ENCODE peak calls at places on chromosomes 13 and 19, in four cellular contexts. One of them, this sample, is unnamed.

GRCh38 chr19:275958-276646 is 15.1 kb downstream of the PLPP2 start:
- DNase-seq in sigmoid colon: no peak
- DNase-seq in fibroblast of pulmonary artery: no peak
- DNase-seq in progenitor cell of endocrine pancreas: no peak
- DNase-seq in this sample: no peak

GRCh38 chr19:6803036-6803404 is 30.5 kb downstream of the VAV1 start:
- DNase-seq in sigmoid colon: no peak
- DNase-seq in progenitor cell of endocrine pancreas: no peak
- DNase-seq in fibroblast of pulmonary artery: no peak
- DNase-seq in this sample: no peak

GRCh38 chr13:23467048-23467931 is 33.8 kb upstream of the SACS start:
- DNase-seq in progenitor cell of endocrine pancreas: no peak
- DNase-seq in fibroblast of pulmonary artery: no peak
- DNase-seq in sigmoid colon: no peak
- DNase-seq in this sample: peak; percentile 29

GRCh38 chr13:93843082-93843481 is 616.5 kb downstream of the GPC6 start:
- DNase-seq in sigmoid colon: no peak
- DNase-seq in progenitor cell of endocrine pancreas: no peak
- DNase-seq in fibroblast of pulmonary artery: no peak
- DNase-seq in this sample: no peak

GRCh38 chr13:34857561-34857960 is 84.5 kb upstream of the NBEA start:
- DNase-seq in fibroblast of pulmonary artery: no peak
- DNase-seq in progenitor cell of endocrine pancreas: no peak
- DNase-seq in sigmoid colon: no peak
- DNase-seq in this sample: no peak

GRCh38 chr13:67438465-67438864 is 208.3 kb upstream of the PCDH9 start:
- DNase-seq in progenitor cell of endocrine pancreas: no peak
- DNase-seq in sigmoid colon: no peak
- DNase-seq in fibroblast of pulmonary artery: no peak
- DNase-seq in this sample: no peak

GRCh38 chr19:28482221-28482620 is 730.7 kb downstream of the UQCRFS1 start:
- DNase-seq in progenitor cell of endocrine pancreas: no peak
- DNase-seq in fibroblast of pulmonary artery: no peak
- DNase-seq in sigmoid colon: no peak
- DNase-seq in this sample: no peak

GRCh38 chr19:51166846-51167490 is 24.9 kb downstream of the SIGLEC7 start:
- DNase-seq in progenitor cell of endocrine pancreas: no peak
- DNase-seq in sigmoid colon: no peak
- DNase-seq in fibroblast of pulmonary artery: no peak
- DNase-seq in this sample: no peak

GRCh38 chr13:88979465-88980180 is 1308.5 kb downstream of the SLITRK5 start:
- DNase-seq in progenitor cell of endocrine pancreas: no peak
- DNase-seq in sigmoid colon: no peak
- DNase-seq in fibroblast of pulmonary artery: peak; percentile 11
- DNase-seq in this sample: no peak

GRCh38 chr13:57631607-57632275 is at the start of gene PCDH17:
- DNase-seq in sigmoid colon: no peak
- DNase-seq in fibroblast of pulmonary artery: peak; percentile 42
- DNase-seq in progenitor cell of endocrine pancreas: peak; percentile 14
- DNase-seq in this sample: peak; percentile 24

GRCh38 chr13:19991531-19991930 is 33.0 kb downstream of the ZMYM2 start:
- DNase-seq in fibroblast of pulmonary artery: no peak
- DNase-seq in sigmoid colon: no peak
- DNase-seq in progenitor cell of endocrine pancreas: no peak
- DNase-seq in this sample: no peak

GRCh38 chr13:26996965-26997752 is 174.5 kb downstream of the USP12 start:
- DNase-seq in progenitor cell of endocrine pancreas: no peak
- DNase-seq in fibroblast of pulmonary artery: no peak
- DNase-seq in sigmoid colon: peak; percentile 13
- DNase-seq in this sample: no peak

GRCh38 chr13:33543631-33544030 is 258.1 kb upstream of the STARD13 start:
- DNase-seq in sigmoid colon: no peak
- DNase-seq in fibroblast of pulmonary artery: peak; percentile 14
- DNase-seq in progenitor cell of endocrine pancreas: no peak
- DNase-seq in this sample: no peak

GRCh38 chr19:18291590-18292459 is 10.4 kb upstream of the JUND start:
- DNase-seq in sigmoid colon: peak; percentile 96
- DNase-seq in progenitor cell of endocrine pancreas: no peak
- DNase-seq in fibroblast of pulmonary artery: peak; percentile 85
- DNase-seq in this sample: peak; percentile 49

GRCh38 chr13:110559986-110560385 is 1.5 kb downstream of the RAB20 start:
- DNase-seq in progenitor cell of endocrine pancreas: no peak
- DNase-seq in fibroblast of pulmonary artery: no peak
- DNase-seq in sigmoid colon: no peak
- DNase-seq in this sample: no peak

GRCh38 chr13:25037057-25037813 is 58.7 kb upstream of the PABPC3 start:
- DNase-seq in fibroblast of pulmonary artery: peak; percentile 76
- DNase-seq in progenitor cell of endocrine pancreas: peak; percentile 38
- DNase-seq in sigmoid colon: no peak
- DNase-seq in this sample: peak; percentile 60

GRCh38 chr13:42819712-42820111 is 38.3 kb downstream of the FAM216B start:
- DNase-seq in sigmoid colon: no peak
- DNase-seq in fibroblast of pulmonary artery: peak; percentile 60
- DNase-seq in progenitor cell of endocrine pancreas: no peak
- DNase-seq in this sample: no peak

GRCh38 chr19:38095411-38096308 is 128.4 kb downstream of the DPF1 start:
- DNase-seq in progenitor cell of endocrine pancreas: peak; percentile 39
- DNase-seq in sigmoid colon: no peak
- DNase-seq in fibroblast of pulmonary artery: peak; percentile 77
- DNase-seq in this sample: peak; percentile 68

GRCh38 chr13:86757236-86757978 is 913.8 kb upstream of the SLITRK5 start:
- DNase-seq in fibroblast of pulmonary artery: no peak
- DNase-seq in progenitor cell of endocrine pancreas: no peak
- DNase-seq in sigmoid colon: no peak
- DNase-seq in this sample: no peak

GRCh38 chr13:38180100-38180499 is 169.6 kb upstream of the UFM1 start:
- DNase-seq in sigmoid colon: no peak
- DNase-seq in fibroblast of pulmonary artery: peak; percentile 89
- DNase-seq in progenitor cell of endocrine pancreas: no peak
- DNase-seq in this sample: no peak

GRCh38 chr13:29893438-29893837 is 43.0 kb upstream of the UBL3 start:
- DNase-seq in sigmoid colon: no peak
- DNase-seq in fibroblast of pulmonary artery: no peak
- DNase-seq in progenitor cell of endocrine pancreas: no peak
- DNase-seq in this sample: no peak

GRCh38 chr13:113506871-113507388 is 16.4 kb upstream of the DCUN1D2 start:
- DNase-seq in progenitor cell of endocrine pancreas: no peak
- DNase-seq in sigmoid colon: no peak
- DNase-seq in fibroblast of pulmonary artery: no peak
- DNase-seq in this sample: no peak
- TF ChIP-seq CTCF in progenitor cell of endocrine pancreas: no peak
- TF ChIP-seq CTCF in sigmoid colon: no peak
- TF ChIP-seq CTCF in fibroblast of pulmonary artery: no peak
- TF ChIP-seq CTCF in this sample: no peak

GRCh38 chr19:35478794-35479193 is 11.5 kb downstream of the KRTDAP start:
- DNase-seq in sigmoid colon: no peak
- DNase-seq in progenitor cell of endocrine pancreas: no peak
- DNase-seq in fibroblast of pulmonary artery: no peak
- DNase-seq in this sample: no peak

GRCh38 chr19:35471946-35472345 is 18.3 kb downstream of the KRTDAP start:
- DNase-seq in progenitor cell of endocrine pancreas: no peak
- DNase-seq in sigmoid colon: no peak
- DNase-seq in fibroblast of pulmonary artery: no peak
- DNase-seq in this sample: no peak

GRCh38 chr19:35474104-35474503 is 16.2 kb downstream of the KRTDAP start:
- DNase-seq in fibroblast of pulmonary artery: no peak
- DNase-seq in sigmoid colon: no peak
- DNase-seq in progenitor cell of endocrine pancreas: no peak
- DNase-seq in this sample: no peak

GRCh38 chr19:35479278-35479677 is 11.0 kb downstream of the KRTDAP start:
- DNase-seq in progenitor cell of endocrine pancreas: no peak
- DNase-seq in sigmoid colon: no peak
- DNase-seq in fibroblast of pulmonary artery: no peak
- DNase-seq in this sample: no peak

GRCh38 chr19:35476149-35476548 is 14.1 kb downstream of the KRTDAP start:
- DNase-seq in sigmoid colon: no peak
- DNase-seq in progenitor cell of endocrine pancreas: no peak
- DNase-seq in fibroblast of pulmonary artery: no peak
- DNase-seq in this sample: no peak
- TF ChIP-seq CTCF in sigmoid colon: no peak
- TF ChIP-seq CTCF in progenitor cell of endocrine pancreas: peak; percentile 25
- TF ChIP-seq CTCF in fibroblast of pulmonary artery: no peak
- TF ChIP-seq CTCF in this sample: peak; percentile 25

GRCh38 chr19:46480409-46480808 is 9.0 kb upstream of the PNMA8A start:
- DNase-seq in fibroblast of pulmonary artery: peak; percentile 80
- DNase-seq in progenitor cell of endocrine pancreas: no peak
- DNase-seq in sigmoid colon: peak; percentile 83
- DNase-seq in this sample: no peak

GRCh38 chr19:46481947-46482346 is 10.6 kb upstream of the PNMA8A start:
- DNase-seq in fibroblast of pulmonary artery: peak; percentile 25
- DNase-seq in progenitor cell of endocrine pancreas: no peak
- DNase-seq in sigmoid colon: peak; percentile 62
- DNase-seq in this sample: no peak

GRCh38 chr19:46482645-46483044 is 11.3 kb upstream of the PNMA8A start:
- DNase-seq in progenitor cell of endocrine pancreas: no peak
- DNase-seq in sigmoid colon: no peak
- DNase-seq in fibroblast of pulmonary artery: peak; percentile 39
- DNase-seq in this sample: no peak

GRCh38 chr19:46478356-46478986 is 7.1 kb upstream of the PNMA8A start:
- DNase-seq in fibroblast of pulmonary artery: peak; percentile 60
- DNase-seq in progenitor cell of endocrine pancreas: no peak
- DNase-seq in sigmoid colon: no peak
- DNase-seq in this sample: no peak

DNA sequence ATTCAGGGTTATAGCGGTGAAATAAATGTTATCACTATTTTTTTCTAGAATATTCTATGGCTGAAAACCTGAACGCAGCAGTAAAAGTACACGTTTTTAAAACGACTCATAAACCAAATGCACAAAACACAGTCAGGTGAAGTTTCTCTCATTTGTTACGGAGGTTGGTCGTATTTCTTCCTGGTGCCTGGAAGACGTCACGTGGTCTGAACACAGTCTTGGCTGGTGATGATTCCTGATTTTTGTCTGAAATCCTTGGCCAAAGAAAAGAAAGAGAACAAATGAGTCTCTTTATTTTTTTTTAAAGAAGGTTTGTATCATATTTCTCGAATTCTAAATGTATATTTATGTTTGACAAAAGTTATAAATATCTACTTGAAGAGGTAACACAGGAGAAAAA is 9.8 kb upstream of the PNMA8A start:
- DNase-seq in fibroblast of pulmonary artery: peak; percentile 51
- DNase-seq in progenitor cell of endocrine pancreas: no peak
- DNase-seq in sigmoid colon: peak; percentile 66
- DNase-seq in this sample: no peak
- TF ChIP-seq CTCF in fibroblast of pulmonary artery: no peak
- TF ChIP-seq CTCF in progenitor cell of endocrine pancreas: no peak
- TF ChIP-seq CTCF in sigmoid colon: no peak
- TF ChIP-seq CTCF in this sample: no peak

GRCh38 chr13:109312399-109312798 is 474.0 kb downstream of the IRS2 start:
- DNase-seq in sigmoid colon: no peak
- DNase-seq in progenitor cell of endocrine pancreas: no peak
- DNase-seq in fibroblast of pulmonary artery: no peak
- DNase-seq in this sample: no peak

GRCh38 chr13:109315481-109315880 is 470.9 kb downstream of the IRS2 start:
- DNase-seq in sigmoid colon: no peak
- DNase-seq in fibroblast of pulmonary artery: no peak
- DNase-seq in progenitor cell of endocrine pancreas: no peak
- DNase-seq in this sample: no peak

GRCh38 chr13:109314101-109314500 is 472.3 kb downstream of the IRS2 start:
- DNase-seq in progenitor cell of endocrine pancreas: no peak
- DNase-seq in sigmoid colon: no peak
- DNase-seq in fibroblast of pulmonary artery: no peak
- DNase-seq in this sample: no peak

GRCh38 chr13:109307027-109307426 is 479.4 kb downstream of the IRS2 start:
- DNase-seq in progenitor cell of endocrine pancreas: no peak
- DNase-seq in sigmoid colon: no peak
- DNase-seq in fibroblast of pulmonary artery: no peak
- DNase-seq in this sample: no peak

GRCh38 chr13:109309625-109310363 is 476.6 kb downstream of the IRS2 start:
- DNase-seq in progenitor cell of endocrine pancreas: no peak
- DNase-seq in sigmoid colon: no peak
- DNase-seq in fibroblast of pulmonary artery: no peak
- DNase-seq in this sample: no peak
- TF ChIP-seq CTCF in progenitor cell of endocrine pancreas: no peak
- TF ChIP-seq CTCF in sigmoid colon: no peak
- TF ChIP-seq CTCF in fibroblast of pulmonary artery: no peak
- TF ChIP-seq CTCF in this sample: no peak